ENCODE peak calls at places on chromosome 16, in ten cellular contexts. One of them, this sample, is unnamed.

GRCh38 chr16:11107781-11108465 is 148.1 kb downstream of the SOCS1 start:
- DNase-seq in heart left ventricle: no peak
- DNase-seq in body of pancreas: no peak
- DNase-seq in Peyer's patch: no peak
- DNase-seq in CD8-positive, alpha-beta T cell: no peak
- DNase-seq in AG10803: peak
- DNase-seq in cardiac fibroblast: peak
- DNase-seq in psoas muscle: no peak
- DNase-seq in fibroblast of mammary gland: peak
- DNase-seq in HCT116: no peak
- DNase-seq in this sample: no peak

GRCh38 chr16:83272843-83273242 is 534.9 kb upstream of the HSBP1 start:
- DNase-seq in CD8-positive, alpha-beta T cell: no peak
- DNase-seq in Peyer's patch: no peak
- DNase-seq in psoas muscle: no peak
- DNase-seq in cardiac fibroblast: no peak
- DNase-seq in body of pancreas: no peak
- DNase-seq in AG10803: no peak
- DNase-seq in HCT116: no peak
- DNase-seq in fibroblast of mammary gland: no peak
- DNase-seq in heart left ventricle: no peak
- DNase-seq in this sample: no peak

GRCh38 chr16:72819345-72819744 is 228.6 kb downstream of the ZFHX3 start:
- DNase-seq in CD8-positive, alpha-beta T cell: no peak
- DNase-seq in HCT116: no peak
- DNase-seq in body of pancreas: no peak
- DNase-seq in AG10803: peak
- DNase-seq in Peyer's patch: no peak
- DNase-seq in fibroblast of mammary gland: peak
- DNase-seq in heart left ventricle: no peak
- DNase-seq in psoas muscle: no peak
- DNase-seq in cardiac fibroblast: peak
- DNase-seq in this sample: no peak

GRCh38 chr16:47018223-47018891 is 44.9 kb upstream of the DNAJA2 start:
- DNase-seq in cardiac fibroblast: peak
- DNase-seq in heart left ventricle: no peak
- DNase-seq in HCT116: peak
- DNase-seq in Peyer's patch: peak
- DNase-seq in psoas muscle: no peak
- DNase-seq in AG10803: no peak
- DNase-seq in fibroblast of mammary gland: peak
- DNase-seq in body of pancreas: peak
- DNase-seq in CD8-positive, alpha-beta T cell: no peak
- DNase-seq in this sample: peak

GRCh38 chr16:23957287-23957686 is 121.5 kb downstream of the PRKCB start:
- DNase-seq in fibroblast of mammary gland: no peak
- DNase-seq in HCT116: no peak
- DNase-seq in AG10803: no peak
- DNase-seq in body of pancreas: no peak
- DNase-seq in psoas muscle: no peak
- DNase-seq in CD8-positive, alpha-beta T cell: no peak
- DNase-seq in cardiac fibroblast: no peak
- DNase-seq in heart left ventricle: no peak
- DNase-seq in Peyer's patch: no peak
- DNase-seq in this sample: no peak

GRCh38 chr16:12532871-12533610 is 270.6 kb downstream of the CPPED1 start:
- DNase-seq in HCT116: no peak
- DNase-seq in fibroblast of mammary gland: no peak
- DNase-seq in AG10803: no peak
- DNase-seq in psoas muscle: no peak
- DNase-seq in cardiac fibroblast: no peak
- DNase-seq in Peyer's patch: no peak
- DNase-seq in body of pancreas: no peak
- DNase-seq in heart left ventricle: no peak
- DNase-seq in CD8-positive, alpha-beta T cell: peak
- DNase-seq in this sample: no peak

GRCh38 chr16:4415538-4416199 is 727 bp downstream of the CORO7 start:
- DNase-seq in heart left ventricle: no peak
- DNase-seq in psoas muscle: peak
- DNase-seq in CD8-positive, alpha-beta T cell: peak
- DNase-seq in fibroblast of mammary gland: no peak
- DNase-seq in Peyer's patch: peak
- DNase-seq in HCT116: no peak
- DNase-seq in cardiac fibroblast: peak
- DNase-seq in body of pancreas: peak
- DNase-seq in AG10803: no peak
- DNase-seq in this sample: no peak

GRCh38 chr16:84753412-84754325 is 53.9 kb downstream of the USP10 start:
- DNase-seq in fibroblast of mammary gland: peak
- DNase-seq in body of pancreas: no peak
- DNase-seq in cardiac fibroblast: no peak
- DNase-seq in HCT116: no peak
- DNase-seq in psoas muscle: no peak
- DNase-seq in AG10803: no peak
- DNase-seq in Peyer's patch: no peak
- DNase-seq in CD8-positive, alpha-beta T cell: no peak
- DNase-seq in heart left ventricle: no peak
- DNase-seq in this sample: no peak

GRCh38 chr16:19123535-19124178 is 9.9 kb downstream of the ITPRIPL2 start:
- DNase-seq in heart left ventricle: no peak
- DNase-seq in fibroblast of mammary gland: no peak
- DNase-seq in body of pancreas: peak
- DNase-seq in CD8-positive, alpha-beta T cell: no peak
- DNase-seq in Peyer's patch: peak
- DNase-seq in psoas muscle: peak
- DNase-seq in HCT116: no peak
- DNase-seq in cardiac fibroblast: no peak
- DNase-seq in AG10803: no peak
- DNase-seq in this sample: no peak

GRCh38 chr16:80346160-80346632 is 194.6 kb upstream of the DYNLRB2 start:
- DNase-seq in body of pancreas: no peak
- DNase-seq in heart left ventricle: no peak
- DNase-seq in CD8-positive, alpha-beta T cell: no peak
- DNase-seq in Peyer's patch: no peak
- DNase-seq in AG10803: peak
- DNase-seq in psoas muscle: no peak
- DNase-seq in cardiac fibroblast: peak
- DNase-seq in HCT116: no peak
- DNase-seq in fibroblast of mammary gland: peak
- DNase-seq in this sample: no peak

GRCh38 chr16:27739606-27740357 is 189.8 kb downstream of the KATNIP start:
- DNase-seq in fibroblast of mammary gland: no peak
- DNase-seq in heart left ventricle: no peak
- DNase-seq in HCT116: no peak
- DNase-seq in Peyer's patch: no peak
- DNase-seq in cardiac fibroblast: no peak
- DNase-seq in body of pancreas: no peak
- DNase-seq in CD8-positive, alpha-beta T cell: no peak
- DNase-seq in AG10803: no peak
- DNase-seq in psoas muscle: no peak
- DNase-seq in this sample: no peak

GRCh38 chr16:19765860-19766553 is 47.9 kb downstream of the IQCK start:
- DNase-seq in body of pancreas: peak
- DNase-seq in psoas muscle: peak
- DNase-seq in AG10803: no peak
- DNase-seq in fibroblast of mammary gland: no peak
- DNase-seq in CD8-positive, alpha-beta T cell: no peak
- DNase-seq in Peyer's patch: peak
- DNase-seq in cardiac fibroblast: no peak
- DNase-seq in HCT116: no peak
- DNase-seq in heart left ventricle: peak
- DNase-seq in this sample: no peak

GRCh38 chr16:22124583-22125284 is 32.4 kb downstream of the VWA3A start:
- DNase-seq in fibroblast of mammary gland: no peak
- DNase-seq in Peyer's patch: no peak
- DNase-seq in AG10803: no peak
- DNase-seq in body of pancreas: no peak
- DNase-seq in heart left ventricle: no peak
- DNase-seq in CD8-positive, alpha-beta T cell: no peak
- DNase-seq in HCT116: no peak
- DNase-seq in psoas muscle: no peak
- DNase-seq in cardiac fibroblast: no peak
- DNase-seq in this sample: no peak

GRCh38 chr16:22120440-22120839 is 28.1 kb downstream of the VWA3A start:
- DNase-seq in HCT116: no peak
- DNase-seq in psoas muscle: no peak
- DNase-seq in Peyer's patch: no peak
- DNase-seq in heart left ventricle: no peak
- DNase-seq in fibroblast of mammary gland: no peak
- DNase-seq in cardiac fibroblast: no peak
- DNase-seq in CD8-positive, alpha-beta T cell: no peak
- DNase-seq in AG10803: no peak
- DNase-seq in body of pancreas: no peak
- DNase-seq in this sample: no peak

GRCh38 chr16:22123759-22124490 is 31.6 kb downstream of the VWA3A start:
- DNase-seq in heart left ventricle: no peak
- DNase-seq in body of pancreas: no peak
- DNase-seq in fibroblast of mammary gland: no peak
- DNase-seq in CD8-positive, alpha-beta T cell: no peak
- DNase-seq in AG10803: no peak
- DNase-seq in HCT116: no peak
- DNase-seq in cardiac fibroblast: no peak
- DNase-seq in psoas muscle: no peak
- DNase-seq in Peyer's patch: no peak
- DNase-seq in this sample: no peak

GRCh38 chr16:22122239-22122638 is 29.9 kb downstream of the VWA3A start:
- DNase-seq in psoas muscle: no peak
- DNase-seq in body of pancreas: no peak
- DNase-seq in fibroblast of mammary gland: no peak
- DNase-seq in heart left ventricle: no peak
- DNase-seq in CD8-positive, alpha-beta T cell: no peak
- DNase-seq in cardiac fibroblast: no peak
- DNase-seq in Peyer's patch: no peak
- DNase-seq in HCT116: no peak
- DNase-seq in AG10803: no peak
- DNase-seq in this sample: no peak

DNA sequence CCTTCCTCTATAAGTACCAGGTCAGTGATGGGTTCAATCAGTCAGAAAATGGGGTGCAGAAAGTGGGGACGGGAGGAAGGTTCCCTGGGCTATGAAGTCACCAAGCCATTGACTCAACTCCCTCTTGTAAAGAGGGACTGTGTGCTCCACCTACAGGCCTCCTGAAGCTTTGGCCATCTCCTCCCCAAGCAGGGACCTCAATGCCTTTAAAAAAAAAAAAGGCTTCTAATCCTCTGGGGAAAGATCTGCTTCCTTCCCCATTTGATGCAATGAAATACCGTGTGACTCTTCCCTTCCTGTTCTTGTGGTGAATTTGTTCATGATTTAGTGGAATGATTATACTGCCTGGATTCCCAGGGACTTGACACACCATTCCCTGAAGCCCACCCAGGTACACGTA is 30.8 kb downstream of the VWA3A start:
- DNase-seq in AG10803: no peak
- DNase-seq in body of pancreas: no peak
- DNase-seq in Peyer's patch: no peak
- DNase-seq in fibroblast of mammary gland: peak
- DNase-seq in HCT116: peak
- DNase-seq in cardiac fibroblast: peak
- DNase-seq in CD8-positive, alpha-beta T cell: no peak
- DNase-seq in heart left ventricle: no peak
- DNase-seq in psoas muscle: no peak
- DNase-seq in this sample: no peak
- TF ChIP-seq CTCF in AG10803: no peak
- TF ChIP-seq CTCF in body of pancreas: no peak
- TF ChIP-seq CTCF in Peyer's patch: no peak
- TF ChIP-seq CTCF in fibroblast of mammary gland: peak
- TF ChIP-seq CTCF in HCT116: peak
- TF ChIP-seq CTCF in cardiac fibroblast: peak
- TF ChIP-seq CTCF in CD8-positive, alpha-beta T cell: no peak
- TF ChIP-seq CTCF in heart left ventricle: no peak
- TF ChIP-seq CTCF in psoas muscle: no peak
- TF ChIP-seq CTCF in this sample: no peak

DNA sequence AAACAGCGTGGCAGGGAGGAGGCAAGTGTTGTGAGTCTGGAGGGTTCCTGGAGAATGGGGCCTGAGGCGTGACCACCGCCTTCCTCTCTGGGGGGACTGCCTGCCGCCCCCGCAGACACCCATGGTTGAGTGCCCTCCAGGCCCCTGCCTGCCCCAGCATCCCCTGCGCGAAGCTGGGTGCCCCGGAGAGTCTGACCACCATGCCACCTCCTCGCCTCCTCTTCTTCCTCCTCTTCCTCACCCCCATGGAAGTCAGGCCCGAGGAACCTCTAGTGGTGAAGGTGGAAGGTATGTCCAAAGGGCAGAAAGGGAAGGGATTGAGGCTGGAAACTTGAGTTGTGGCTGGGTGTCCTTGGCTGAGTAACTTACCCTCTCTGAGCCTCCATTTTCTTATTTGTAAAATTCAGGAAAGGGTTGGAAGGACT is at the start of gene CD19:
- DNase-seq in fibroblast of mammary gland: no peak
- DNase-seq in AG10803: no peak
- DNase-seq in cardiac fibroblast: no peak
- DNase-seq in heart left ventricle: no peak
- DNase-seq in HCT116: no peak
- DNase-seq in Peyer's patch: peak
- DNase-seq in psoas muscle: no peak
- DNase-seq in CD8-positive, alpha-beta T cell: no peak
- DNase-seq in body of pancreas: no peak
- DNase-seq in this sample: no peak
- H3K4me3 ChIP-seq in fibroblast of mammary gland: no peak
- H3K4me3 ChIP-seq in AG10803: no peak
- H3K4me3 ChIP-seq in cardiac fibroblast: no peak
- H3K4me3 ChIP-seq in heart left ventricle: no peak
- H3K4me3 ChIP-seq in HCT116: no peak
- H3K4me3 ChIP-seq in Peyer's patch: peak
- H3K4me3 ChIP-seq in psoas muscle: no peak
- H3K4me3 ChIP-seq in CD8-positive, alpha-beta T cell: no peak
- H3K4me3 ChIP-seq in body of pancreas: no peak
- H3K4me3 ChIP-seq in this sample: no peak

DNA sequence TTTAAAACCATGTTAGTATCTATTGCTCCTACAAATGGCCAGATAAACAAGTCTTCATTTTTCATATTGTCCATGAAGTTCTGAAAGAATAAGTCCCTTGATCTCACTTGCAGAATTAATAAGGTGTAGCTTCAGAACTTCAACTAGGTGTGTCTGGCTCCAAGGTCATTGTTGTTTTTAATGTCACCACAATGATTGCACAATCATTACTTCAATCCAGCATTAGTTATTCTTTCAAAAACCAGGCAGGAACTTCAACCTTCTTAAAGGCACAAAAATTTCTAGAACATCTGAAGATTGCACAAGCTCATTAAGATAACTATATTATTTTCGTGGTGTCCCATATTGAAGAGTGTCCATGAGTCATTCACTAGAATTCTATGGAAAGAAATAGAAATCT is 1386.4 kb downstream of the CDH11 start:
- DNase-seq in heart left ventricle: no peak
- DNase-seq in fibroblast of mammary gland: no peak
- DNase-seq in Peyer's patch: no peak
- DNase-seq in HCT116: no peak
- DNase-seq in cardiac fibroblast: no peak
- DNase-seq in body of pancreas: no peak
- DNase-seq in AG10803: no peak
- DNase-seq in psoas muscle: no peak
- DNase-seq in CD8-positive, alpha-beta T cell: no peak
- DNase-seq in this sample: no peak
- TF ChIP-seq CTCF in heart left ventricle: no peak
- TF ChIP-seq CTCF in fibroblast of mammary gland: no peak
- TF ChIP-seq CTCF in Peyer's patch: no peak
- TF ChIP-seq CTCF in HCT116: no peak
- TF ChIP-seq CTCF in cardiac fibroblast: no peak
- TF ChIP-seq CTCF in body of pancreas: no peak
- TF ChIP-seq CTCF in AG10803: no peak
- TF ChIP-seq CTCF in psoas muscle: no peak
- TF ChIP-seq CTCF in CD8-positive, alpha-beta T cell: no peak
- TF ChIP-seq CTCF in this sample: no peak

GRCh38 chr16:86073763-86074493 is 175.0 kb downstream of the IRF8 start:
- DNase-seq in psoas muscle: no peak
- DNase-seq in Peyer's patch: peak
- DNase-seq in CD8-positive, alpha-beta T cell: no peak
- DNase-seq in cardiac fibroblast: no peak
- DNase-seq in AG10803: no peak
- DNase-seq in heart left ventricle: no peak
- DNase-seq in body of pancreas: no peak
- DNase-seq in HCT116: no peak
- DNase-seq in fibroblast of mammary gland: no peak
- DNase-seq in this sample: no peak
- H3K4me3 ChIP-seq in psoas muscle: no peak
- H3K4me3 ChIP-seq in Peyer's patch: no peak
- H3K4me3 ChIP-seq in CD8-positive, alpha-beta T cell: no peak
- H3K4me3 ChIP-seq in cardiac fibroblast: no peak
- H3K4me3 ChIP-seq in AG10803: no peak
- H3K4me3 ChIP-seq in heart left ventricle: no peak
- H3K4me3 ChIP-seq in body of pancreas: no peak
- H3K4me3 ChIP-seq in HCT116: no peak
- H3K4me3 ChIP-seq in fibroblast of mammary gland: no peak
- H3K4me3 ChIP-seq in this sample: no peak

This sample was measured in Caco-2.